ENCODE peak calls at places on chromosomes 7 and 10, in eight cellular contexts. V is GM23248, N is fibroblast of lung, T is naive B cell, A is hippocampal formation, D is Calu3, X is pons, W is left colon. H is an unnamed sample.

GRCh38 chr10:17026686-17027485 is 102.7 kb downstream of the CUBN start:
- DNase-seq in V (peak; percentile 79), T (no peak), X (no peak), A (no peak), W (no peak), N (peak; percentile 60), D (no peak), H (no peak)

GRCh38 chr10:119478111-119479047 is 64.1 kb downstream of the RGS10 start:
- DNase-seq in V (no peak), X (no peak), D (no peak), A (no peak), N (no peak), W (no peak), T (peak; percentile 74), H (no peak)

GRCh38 chr10:69268761-69269416 is 9.4 kb upstream of the HK1 start:
- DNase-seq in N (peak; percentile 3), V (peak; percentile 13), T (no peak), W (no peak), D (no peak), X (no peak), A (no peak), H (no peak)

GRCh38 chr7:100584046-100584676 is 1.8 kb downstream of the LRCH4 start:
- DNase-seq in D (no peak), T (no peak), A (no peak), W (peak; percentile 34), X (no peak), N (no peak), V (no peak), H (no peak)

GRCh38 chr10:122251459-122252255 is 19.4 kb upstream of the BTBD16 start:
- DNase-seq in A (no peak), T (no peak), X (no peak), W (no peak), D (no peak), N (peak; percentile 43), V (no peak), H (no peak)

GRCh38 chr7:68676789-68677535 is 921.3 kb upstream of the AUTS2 start:
- DNase-seq in T (no peak), D (no peak), W (no peak), V (no peak), X (peak; percentile 95), N (no peak), A (peak; percentile 82), H (peak; percentile 77)

GRCh38 chr7:124263232-124263827 is 230.5 kb upstream of the TMEM229A start:
- DNase-seq in V (no peak), X (no peak), A (no peak), N (no peak), W (no peak), D (peak; percentile 56), T (no peak), H (no peak)

GRCh38 chr7:26398436-26399308 is 107.0 kb downstream of the SNX10 start:
- DNase-seq in W (peak; percentile 72), D (peak; percentile 77), N (peak; percentile 61), X (peak; percentile 42), A (no peak), V (peak; percentile 73), T (peak; percentile 87), H (peak; percentile 13)